ENCODE peak calls at places on chromosomes 3 and 15, in six cellular contexts. One of them, this sample, is unnamed.

GRCh38 chr15:57994468-57995154 is 70.9 kb downstream of the ALDH1A2 start:
- DNase-seq in Peyer's patch: no peak
- DNase-seq in GM12864: no peak
- DNase-seq in AG04450: no peak
- DNase-seq in neural progenitor cell: no peak
- DNase-seq in retinal pigment epithelial cell: no peak
- DNase-seq in this sample: no peak

GRCh38 chr15:100859970-100860828 is 19.4 kb upstream of the ALDH1A3 start:
- DNase-seq in Peyer's patch: no peak
- DNase-seq in GM12864: no peak
- DNase-seq in AG04450: no peak
- DNase-seq in neural progenitor cell: no peak
- DNase-seq in retinal pigment epithelial cell: no peak
- DNase-seq in this sample: no peak

GRCh38 chr3:112734171-112734570 is 93.2 kb upstream of the CCDC80 start:
- DNase-seq in Peyer's patch: no peak
- DNase-seq in GM12864: no peak
- DNase-seq in AG04450: no peak
- DNase-seq in neural progenitor cell: no peak
- DNase-seq in retinal pigment epithelial cell: no peak
- DNase-seq in this sample: no peak

GRCh38 chr3:112814256-112814655 is 32.4 kb downstream of the CD200R1L start:
- DNase-seq in Peyer's patch: no peak
- DNase-seq in GM12864: no peak
- DNase-seq in AG04450: peak
- DNase-seq in neural progenitor cell: peak
- DNase-seq in retinal pigment epithelial cell: peak
- DNase-seq in this sample: no peak

GRCh38 chr3:168885028-168885427 is 778.5 kb downstream of the MECOM start:
- DNase-seq in Peyer's patch: no peak
- DNase-seq in GM12864: no peak
- DNase-seq in AG04450: peak
- DNase-seq in neural progenitor cell: no peak
- DNase-seq in retinal pigment epithelial cell: no peak
- DNase-seq in this sample: no peak

GRCh38 chr3:78804251-78805037 is 963.4 kb downstream of the ROBO1 start:
- DNase-seq in Peyer's patch: no peak
- DNase-seq in GM12864: no peak
- DNase-seq in AG04450: no peak
- DNase-seq in neural progenitor cell: no peak
- DNase-seq in retinal pigment epithelial cell: no peak
- DNase-seq in this sample: no peak

GRCh38 chr15:39589815-39590644 is 9.2 kb downstream of the THBS1 start:
- DNase-seq in Peyer's patch: no peak
- DNase-seq in GM12864: no peak
- DNase-seq in AG04450: no peak
- DNase-seq in neural progenitor cell: no peak
- DNase-seq in retinal pigment epithelial cell: no peak
- DNase-seq in this sample: no peak

GRCh38 chr3:54790046-54790445 is 137.8 kb downstream of the LRTM1 start:
- DNase-seq in Peyer's patch: no peak
- DNase-seq in GM12864: no peak
- DNase-seq in AG04450: no peak
- DNase-seq in neural progenitor cell: no peak
- DNase-seq in retinal pigment epithelial cell: no peak
- DNase-seq in this sample: no peak

GRCh38 chr3:53162672-53163458 is 1.9 kb downstream of the PRKCD start:
- DNase-seq in Peyer's patch: peak
- DNase-seq in GM12864: no peak
- DNase-seq in AG04450: no peak
- DNase-seq in neural progenitor cell: no peak
- DNase-seq in retinal pigment epithelial cell: no peak
- DNase-seq in this sample: no peak

GRCh38 chr15:39657714-39658113 is 76.8 kb downstream of the THBS1 start:
- DNase-seq in Peyer's patch: no peak
- DNase-seq in GM12864: no peak
- DNase-seq in AG04450: peak
- DNase-seq in neural progenitor cell: no peak
- DNase-seq in retinal pigment epithelial cell: no peak
- DNase-seq in this sample: no peak

GRCh38 chr3:123329636-123330340 is 119.1 kb downstream of the ADCY5 start:
- DNase-seq in Peyer's patch: no peak
- DNase-seq in GM12864: no peak
- DNase-seq in AG04450: no peak
- DNase-seq in neural progenitor cell: no peak
- DNase-seq in retinal pigment epithelial cell: no peak
- DNase-seq in this sample: no peak

GRCh38 chr15:29952245-29952644 is 130.0 kb upstream of the TJP1 start:
- DNase-seq in Peyer's patch: no peak
- DNase-seq in GM12864: no peak
- DNase-seq in AG04450: no peak
- DNase-seq in neural progenitor cell: peak
- DNase-seq in retinal pigment epithelial cell: no peak
- DNase-seq in this sample: no peak

GRCh38 chr3:16066975-16067374 is 107.5 kb upstream of the GALNT15 start:
- DNase-seq in Peyer's patch: no peak
- DNase-seq in GM12864: no peak
- DNase-seq in AG04450: no peak
- DNase-seq in neural progenitor cell: no peak
- DNase-seq in retinal pigment epithelial cell: no peak
- DNase-seq in this sample: no peak

GRCh38 chr3:42864321-42864950 is 11.2 kb downstream of the CYP8B1 start:
- DNase-seq in Peyer's patch: no peak
- DNase-seq in GM12864: no peak
- DNase-seq in AG04450: no peak
- DNase-seq in neural progenitor cell: no peak
- DNase-seq in retinal pigment epithelial cell: no peak
- DNase-seq in this sample: no peak

GRCh38 chr3:183698760-183699159 is 1.2 kb downstream of the YEATS2 start:
- DNase-seq in Peyer's patch: peak
- DNase-seq in GM12864: no peak
- DNase-seq in AG04450: no peak
- DNase-seq in neural progenitor cell: peak
- DNase-seq in retinal pigment epithelial cell: no peak
- DNase-seq in this sample: no peak

GRCh38 chr3:47434849-47435248 is 40.9 kb downstream of the SCAP start:
- DNase-seq in Peyer's patch: peak
- DNase-seq in GM12864: no peak
- DNase-seq in AG04450: no peak
- DNase-seq in neural progenitor cell: no peak
- DNase-seq in retinal pigment epithelial cell: no peak
- DNase-seq in this sample: no peak

GRCh38 chr15:38076806-38077205 is 142.4 kb downstream of the TMCO5A start:
- DNase-seq in Peyer's patch: no peak
- DNase-seq in GM12864: no peak
- DNase-seq in AG04450: no peak
- DNase-seq in neural progenitor cell: peak
- DNase-seq in retinal pigment epithelial cell: no peak
- DNase-seq in this sample: no peak

GRCh38 chr3:86104154-86104553 is 886.8 kb downstream of the VGLL3 start:
- DNase-seq in Peyer's patch: no peak
- DNase-seq in GM12864: no peak
- DNase-seq in AG04450: no peak
- DNase-seq in neural progenitor cell: no peak
- DNase-seq in retinal pigment epithelial cell: no peak
- DNase-seq in this sample: no peak

GRCh38 chr15:101650145-101650544 is 2.0 kb downstream of the TM2D3 start:
- DNase-seq in Peyer's patch: no peak
- DNase-seq in GM12864: no peak
- DNase-seq in AG04450: no peak
- DNase-seq in neural progenitor cell: no peak
- DNase-seq in retinal pigment epithelial cell: no peak
- DNase-seq in this sample: no peak

GRCh38 chr3:106534206-106534605 is 665.4 kb upstream of the CBLB start:
- DNase-seq in Peyer's patch: peak
- DNase-seq in GM12864: no peak
- DNase-seq in AG04450: no peak
- DNase-seq in neural progenitor cell: no peak
- DNase-seq in retinal pigment epithelial cell: no peak
- DNase-seq in this sample: no peak

GRCh38 chr15:36911322-36911944 is 188.9 kb downstream of the MEIS2 start:
- DNase-seq in Peyer's patch: no peak
- DNase-seq in GM12864: no peak
- DNase-seq in AG04450: peak
- DNase-seq in neural progenitor cell: peak
- DNase-seq in retinal pigment epithelial cell: peak
- DNase-seq in this sample: no peak

GRCh38 chr15:51907136-51907862 is 64.3 kb downstream of the LEO1 start:
- DNase-seq in Peyer's patch: peak
- DNase-seq in GM12864: no peak
- DNase-seq in AG04450: no peak
- DNase-seq in neural progenitor cell: no peak
- DNase-seq in retinal pigment epithelial cell: no peak
- DNase-seq in this sample: no peak

GRCh38 chr3:14413381-14414071 is 11.1 kb downstream of the SLC6A6 start:
- DNase-seq in Peyer's patch: no peak
- DNase-seq in GM12864: no peak
- DNase-seq in AG04450: no peak
- DNase-seq in neural progenitor cell: no peak
- DNase-seq in retinal pigment epithelial cell: no peak
- DNase-seq in this sample: no peak

GRCh38 chr3:193030276-193030675 is 112.6 kb upstream of the MB21D2 start:
- DNase-seq in Peyer's patch: no peak
- DNase-seq in GM12864: no peak
- DNase-seq in AG04450: no peak
- DNase-seq in neural progenitor cell: no peak
- DNase-seq in retinal pigment epithelial cell: no peak
- DNase-seq in this sample: no peak

GRCh38 chr3:172449468-172450149 is 1.4 kb upstream of the GHSR start:
- DNase-seq in Peyer's patch: no peak
- DNase-seq in GM12864: no peak
- DNase-seq in AG04450: no peak
- DNase-seq in neural progenitor cell: peak
- DNase-seq in retinal pigment epithelial cell: no peak
- DNase-seq in this sample: peak

GRCh38 chr15:41494190-41494921 is 682 bp downstream of the ITPKA start:
- DNase-seq in Peyer's patch: peak
- DNase-seq in GM12864: no peak
- DNase-seq in AG04450: no peak
- DNase-seq in neural progenitor cell: peak
- DNase-seq in retinal pigment epithelial cell: no peak
- DNase-seq in this sample: no peak

DNA sequence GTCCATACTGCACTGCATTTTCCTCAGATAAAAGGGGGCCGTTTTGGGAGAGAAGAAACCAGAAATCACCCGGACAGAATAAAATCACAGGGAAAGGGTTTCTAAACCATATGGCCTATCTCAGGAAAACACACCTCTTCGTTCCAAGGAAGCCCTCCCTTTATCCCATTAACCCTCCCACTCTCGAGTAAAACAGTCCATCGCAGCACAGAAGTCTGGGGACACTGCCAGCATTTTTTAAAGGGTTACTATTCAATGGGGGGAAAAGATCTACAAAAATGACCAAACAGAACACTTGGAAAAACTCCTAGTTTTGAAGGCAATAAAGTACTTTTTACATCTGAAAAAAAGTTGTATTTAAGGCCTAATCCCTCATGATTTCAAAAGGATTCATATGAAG is 7.5 kb downstream of the IL17RD start:
- DNase-seq in Peyer's patch: no peak
- DNase-seq in GM12864: no peak
- DNase-seq in AG04450: no peak
- DNase-seq in neural progenitor cell: no peak
- DNase-seq in retinal pigment epithelial cell: no peak
- DNase-seq in this sample: no peak
- TF ChIP-seq CTCF in Peyer's patch: no peak
- TF ChIP-seq CTCF in GM12864: no peak
- TF ChIP-seq CTCF in AG04450: no peak
- TF ChIP-seq CTCF in neural progenitor cell: no peak
- TF ChIP-seq CTCF in retinal pigment epithelial cell: no peak
- TF ChIP-seq CTCF in this sample: no peak

GRCh38 chr15:33226559-33227181 is 32.2 kb upstream of the FMN1 start:
- DNase-seq in Peyer's patch: peak
- DNase-seq in GM12864: peak
- DNase-seq in AG04450: no peak
- DNase-seq in neural progenitor cell: peak
- DNase-seq in retinal pigment epithelial cell: no peak
- DNase-seq in this sample: no peak
- TF ChIP-seq CTCF in Peyer's patch: no peak
- TF ChIP-seq CTCF in GM12864: peak
- TF ChIP-seq CTCF in AG04450: peak
- TF ChIP-seq CTCF in neural progenitor cell: peak
- TF ChIP-seq CTCF in retinal pigment epithelial cell: peak
- TF ChIP-seq CTCF in this sample: no peak

GRCh38 chr15:48897144-48897814 is 19.3 kb downstream of the EID1 start:
- DNase-seq in Peyer's patch: no peak
- DNase-seq in GM12864: no peak
- DNase-seq in AG04450: peak
- DNase-seq in neural progenitor cell: peak
- DNase-seq in retinal pigment epithelial cell: no peak
- DNase-seq in this sample: no peak
- TF ChIP-seq CTCF in Peyer's patch: no peak
- TF ChIP-seq CTCF in GM12864: no peak
- TF ChIP-seq CTCF in AG04450: no peak
- TF ChIP-seq CTCF in neural progenitor cell: no peak
- TF ChIP-seq CTCF in retinal pigment epithelial cell: no peak
- TF ChIP-seq CTCF in this sample: no peak

GRCh38 chr3:59812778-59813558 is 763.1 kb upstream of the CFAP20DC start:
- DNase-seq in Peyer's patch: no peak
- DNase-seq in GM12864: no peak
- DNase-seq in AG04450: no peak
- DNase-seq in neural progenitor cell: peak
- DNase-seq in retinal pigment epithelial cell: peak
- DNase-seq in this sample: no peak

GRCh38 chr3:59812188-59812587 is 762.4 kb upstream of the CFAP20DC start:
- DNase-seq in Peyer's patch: no peak
- DNase-seq in GM12864: no peak
- DNase-seq in AG04450: no peak
- DNase-seq in neural progenitor cell: no peak
- DNase-seq in retinal pigment epithelial cell: no peak
- DNase-seq in this sample: no peak

GRCh38 chr3:59808431-59808830 is 758.6 kb upstream of the CFAP20DC start:
- DNase-seq in Peyer's patch: no peak
- DNase-seq in GM12864: no peak
- DNase-seq in AG04450: no peak
- DNase-seq in neural progenitor cell: no peak
- DNase-seq in retinal pigment epithelial cell: no peak
- DNase-seq in this sample: no peak

GRCh38 chr3:59809016-59809415 is 759.2 kb upstream of the CFAP20DC start:
- DNase-seq in Peyer's patch: no peak
- DNase-seq in GM12864: no peak
- DNase-seq in AG04450: peak
- DNase-seq in neural progenitor cell: no peak
- DNase-seq in retinal pigment epithelial cell: no peak
- DNase-seq in this sample: no peak

DNA sequence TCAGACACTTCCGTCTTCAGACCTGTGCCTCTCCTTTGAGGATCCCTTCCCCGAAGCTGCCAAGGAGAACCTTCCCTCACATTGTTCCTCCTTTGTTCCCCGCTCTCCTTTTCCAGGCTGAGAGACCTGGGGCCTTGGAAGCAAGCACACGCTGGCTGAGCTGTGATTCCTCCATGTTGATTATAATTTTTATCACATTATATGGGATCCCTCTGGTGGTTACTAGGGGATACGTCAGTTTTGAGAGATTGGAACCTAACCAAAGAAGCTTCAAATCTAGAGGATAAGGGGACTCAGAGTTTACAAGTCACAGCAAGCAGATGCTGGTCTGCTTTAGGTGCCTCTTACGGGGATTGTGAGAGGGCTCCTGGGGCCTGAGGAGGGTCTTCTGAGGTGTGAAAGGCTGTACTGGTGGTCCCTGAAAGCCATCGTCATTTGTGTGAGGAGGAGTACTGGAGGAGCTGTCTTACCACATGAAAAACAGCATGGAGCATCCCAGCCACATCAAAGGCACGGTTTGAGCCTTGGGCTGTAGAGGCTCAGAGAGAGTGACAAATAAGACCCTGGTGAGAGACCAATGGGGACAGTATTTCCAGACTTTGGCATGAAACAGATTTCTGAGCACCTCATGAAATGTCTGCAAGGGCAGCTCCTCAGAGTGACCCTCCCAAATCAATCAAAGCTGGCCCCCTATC is 760.1 kb upstream of the CFAP20DC start:
- DNase-seq in Peyer's patch: no peak
- DNase-seq in GM12864: no peak
- DNase-seq in AG04450: peak
- DNase-seq in neural progenitor cell: no peak
- DNase-seq in retinal pigment epithelial cell: no peak
- DNase-seq in this sample: no peak
- TF ChIP-seq CTCF in Peyer's patch: no peak
- TF ChIP-seq CTCF in GM12864: peak
- TF ChIP-seq CTCF in AG04450: peak
- TF ChIP-seq CTCF in neural progenitor cell: peak
- TF ChIP-seq CTCF in retinal pigment epithelial cell: peak
- TF ChIP-seq CTCF in this sample: peak